ENCODE peak calls at places on chromosomes 3 and 15, in nine cellular contexts. L, E, Z, S, O, H, Y, C and Q are unnamed samples.

GRCh38 chr15:100026041-100026440 is 292.8 kb upstream of the LYSMD4 start:
- DNase-seq in L (no peak), O (no peak), S (no peak), C (no peak), Y (no peak), Z (no peak), E (no peak), H (no peak), Q (no peak)

GRCh38 chr3:151686257-151686656 is 47.5 kb upstream of the AADACL2 start:
- DNase-seq in L (no peak), O (no peak), Y (no peak), Z (no peak), C (no peak), S (no peak), E (no peak), H (no peak), Q (no peak)

GRCh38 chr3:190323241-190323617 is 983 bp upstream of the CLDN1 start:
- DNase-seq in Y (no peak), C (no peak), Z (no peak), H (no peak), S (no peak), O (no peak), L (no peak), E (no peak), Q (no peak)

GRCh38 chr15:71634820-71635219 is 175.5 kb upstream of the NR2E3 start:
- DNase-seq in E (peak), L (no peak), Z (no peak), Y (no peak), C (no peak), S (no peak), O (no peak), H (no peak), Q (no peak)

GRCh38 chr3:107045791-107046190 is 331.4 kb upstream of the CCDC54 start:
- DNase-seq in O (no peak), H (no peak), S (no peak), Y (no peak), Z (no peak), C (no peak), L (no peak), E (no peak), Q (peak)

GRCh38 chr3:184085389-184085852 is 11.4 kb upstream of the HTR3E start:
- DNase-seq in O (no peak), H (no peak), Y (no peak), E (peak), C (no peak), L (no peak), S (peak), Z (no peak), Q (no peak)

GRCh38 chr15:90228960-90229359 is 4.8 kb downstream of the CIB1 start:
- DNase-seq in L (no peak), H (no peak), O (no peak), C (no peak), S (no peak), E (no peak), Z (no peak), Y (no peak), Q (no peak)

GRCh38 chr3:6249679-6250078 is 611.2 kb upstream of the GRM7 start:
- DNase-seq in L (no peak), C (no peak), Z (no peak), H (no peak), E (no peak), S (no peak), Y (no peak), O (no peak), Q (no peak)

GRCh38 chr3:77795013-77795412 is 755.1 kb downstream of the ROBO2 start:
- DNase-seq in C (no peak), H (no peak), O (no peak), E (peak), S (no peak), Z (no peak), L (no peak), Y (no peak), Q (no peak)

GRCh38 chr15:78316211-78317077 is 17.0 kb upstream of the SKIC8 start:
- DNase-seq in S (no peak), L (peak), Y (no peak), H (no peak), E (no peak), Z (no peak), O (no peak), C (no peak), Q (no peak)

GRCh38 chr3:189170559-189170958 is 1.2 kb upstream of the TPRG1 start:
- DNase-seq in Z (no peak), E (no peak), O (no peak), L (no peak), S (no peak), C (no peak), Y (no peak), H (no peak), Q (no peak)

GRCh38 chr3:194310060-194310481 is 41.1 kb downstream of the CPN2 start:
- DNase-seq in S (no peak), Y (no peak), Z (no peak), C (no peak), O (no peak), H (no peak), E (no peak), L (no peak), Q (no peak)

GRCh38 chr3:57729339-57730039 is 26.6 kb upstream of the SLMAP start:
- DNase-seq in E (no peak), S (peak), O (peak), Z (peak), H (no peak), C (peak), Y (no peak), L (no peak), Q (peak)

GRCh38 chr15:35481992-35482391 is 64.0 kb downstream of the DPH6 start:
- DNase-seq in O (peak), L (no peak), S (peak), Y (no peak), H (no peak), E (no peak), C (peak), Z (peak), Q (peak)

GRCh38 chr15:72199721-72200212 is 2.2 kb upstream of the GRAMD2A start:
- DNase-seq in E (peak), O (peak), Z (peak), L (peak), H (peak), S (peak), C (peak), Y (peak), Q (peak)

GRCh38 chr3:4708230-4708629 is 215.1 kb downstream of the ITPR1 start:
- DNase-seq in L (no peak), H (no peak), Y (no peak), S (no peak), C (no peak), Z (no peak), E (no peak), O (no peak), Q (no peak)

GRCh38 chr3:171459130-171459941 is 869 bp downstream of the TNIK start:
- DNase-seq in O (peak), E (no peak), Z (no peak), Y (peak), C (peak), H (no peak), L (peak), S (peak), Q (peak)

GRCh38 chr3:64267774-64268604 is 42.7 kb upstream of the PRICKLE2 start:
- DNase-seq in H (no peak), C (peak), Z (peak), O (peak), L (peak), Y (no peak), E (no peak), S (peak), Q (peak)

GRCh38 chr3:5296362-5296761 is 108.9 kb downstream of the EDEM1 start:
- DNase-seq in L (no peak), H (no peak), S (no peak), Y (no peak), O (no peak), Z (no peak), E (no peak), C (no peak), Q (no peak)

GRCh38 chr3:196501316-196502064 is 2.1 kb downstream of the RNF168 start:
- DNase-seq in C (peak), E (no peak), S (peak), Z (no peak), O (no peak), L (no peak), H (no peak), Y (peak), Q (no peak)

GRCh38 chr15:99976811-99977271 is 243.6 kb upstream of the LYSMD4 start:
- DNase-seq in C (peak), L (no peak), H (no peak), E (no peak), Z (no peak), O (no peak), Y (no peak), S (peak), Q (peak)

GRCh38 chr15:33132722-33133345 is 61.7 kb downstream of the FMN1 start:
- DNase-seq in C (peak), O (peak), E (no peak), Y (no peak), L (no peak), Z (no peak), H (no peak), S (peak), Q (peak)